ENCODE peak calls at places on chromosomes 3 and 15, in four cellular contexts. Z, Q, K and P are unnamed samples. For H3K9me3, the result is how much of the 10 kb centered on the place peaks cover.

GRCh38 chr3:181534881-181535280 is 176.8 kb upstream of the SOX2 start:
- DNase-seq in Z (no peak), Q (no peak), K (no peak), P (no peak)

GRCh38 chr3:114900908-114901307 is 246.2 kb downstream of the ZBTB20 start:
- DNase-seq in Z (no peak), Q (no peak), K (no peak), P (no peak)

GRCh38 chr3:111761309-111761795 is 97.7 kb upstream of the PHLDB2 start:
- DNase-seq in Z (no peak), Q (no peak), K (no peak), P (no peak)

GRCh38 chr3:141656771-141657170 is 81.3 kb upstream of the RNF7 start:
- DNase-seq in Z (no peak), Q (no peak), K (no peak), P (no peak)

GRCh38 chr3:154885016-154885415 is 195.1 kb upstream of the MME start:
- DNase-seq in Z (no peak), Q (no peak), K (no peak), P (no peak)

GRCh38 chr3:61681636-61682035 is 120.3 kb downstream of the PTPRG start:
- DNase-seq in Z (no peak), Q (no peak), K (no peak), P (no peak)

GRCh38 chr15:61116830-61117229 is 112.3 kb downstream of the RORA start:
- DNase-seq in Z (no peak), Q (no peak), K (no peak), P (no peak)

GRCh38 chr3:56042326-56042951 is 425.8 kb downstream of the ERC2 start:
- DNase-seq in Z (no peak), Q (peak), K (no peak), P (no peak)

GRCh38 chr3:71703796-71704195 is 21.4 kb downstream of the EIF4E3 start:
- DNase-seq in Z (no peak), Q (no peak), K (no peak), P (no peak)

GRCh38 chr3:12991861-12992281 is 81.4 kb downstream of the IQSEC1 start:
- DNase-seq in Z (no peak), Q (no peak), K (peak), P (no peak)

GRCh38 chr3:170033489-170033888 is 4.3 kb upstream of the GPR160 start:
- DNase-seq in Z (no peak), Q (no peak), K (no peak), P (no peak)

GRCh38 chr3:64650096-64650622 is 37.6 kb downstream of the ADAMTS9 start:
- DNase-seq in Z (no peak), Q (no peak), K (no peak), P (no peak)

GRCh38 chr3:151837057-151837456 is 23.1 kb downstream of the AADAC start:
- DNase-seq in Z (no peak), Q (peak), K (no peak), P (no peak)

GRCh38 chr15:26171266-26171665 is 308.1 kb upstream of the ATP10A start:
- DNase-seq in Z (no peak), Q (no peak), K (no peak), P (no peak)

GRCh38 chr15:29570121-29570930 is 251.9 kb downstream of the TJP1 start:
- DNase-seq in Z (no peak), Q (no peak), K (no peak), P (no peak)

GRCh38 chr15:87762110-87762509 is 494.4 kb downstream of the NTRK3 start:
- DNase-seq in Z (no peak), Q (no peak), K (no peak), P (no peak)

GRCh38 chr3:64484289-64484992 is 203.4 kb downstream of the ADAMTS9 start:
- DNase-seq in Z (peak), Q (peak), K (peak), P (peak)

DNA sequence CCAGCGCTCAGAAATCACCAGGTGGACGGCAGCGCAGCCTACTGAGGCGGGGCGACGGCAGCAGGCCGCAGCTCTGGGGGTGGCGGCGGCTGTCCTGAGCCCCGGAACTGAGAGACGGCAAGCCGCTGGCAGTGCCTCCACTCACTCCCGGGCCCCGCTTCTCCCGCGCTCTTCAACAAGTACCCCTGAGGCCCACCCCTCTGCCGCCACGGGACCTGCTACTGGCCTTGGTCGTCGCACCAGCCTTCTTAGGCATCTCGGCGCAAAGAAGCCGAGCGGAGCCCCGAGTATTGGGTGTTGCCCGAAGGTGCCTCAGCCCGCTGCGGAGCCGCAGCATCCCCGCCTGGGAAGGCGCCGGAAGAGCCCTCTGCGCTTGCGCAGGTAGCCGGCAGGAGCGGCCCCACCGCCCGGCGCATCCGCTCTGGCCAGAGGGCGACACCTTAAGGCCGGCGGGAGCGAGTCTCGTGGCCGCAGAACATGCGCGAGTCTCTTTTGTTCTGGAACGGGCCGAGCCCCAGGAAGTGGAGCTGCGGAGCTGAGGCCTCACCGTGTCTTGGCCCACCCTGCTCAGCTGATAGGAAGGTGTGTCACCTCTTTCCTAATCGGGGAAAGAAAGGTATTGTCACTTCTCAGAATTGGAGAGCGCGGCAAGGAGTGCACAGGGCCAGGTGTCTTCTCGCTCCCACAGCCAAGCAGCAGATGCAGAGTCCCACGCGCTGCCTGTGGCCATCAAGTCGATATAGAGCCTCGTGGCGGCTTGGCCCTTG is at the start of gene C15orf40:
- DNase-seq in Z (peak), Q (peak), K (peak), P (peak)
- H3K27ac ChIP-seq in Z (peak), Q (peak), K (peak), P (peak)

GRCh38 chr15:83720466-83720865 is 66.5 kb downstream of the ADAMTSL3 start:
- DNase-seq in Z (no peak), Q (no peak), K (no peak), P (no peak)
- TF ChIP-seq EP300 in Z (no peak), Q (no peak), K (no peak), P (no peak)

DNA sequence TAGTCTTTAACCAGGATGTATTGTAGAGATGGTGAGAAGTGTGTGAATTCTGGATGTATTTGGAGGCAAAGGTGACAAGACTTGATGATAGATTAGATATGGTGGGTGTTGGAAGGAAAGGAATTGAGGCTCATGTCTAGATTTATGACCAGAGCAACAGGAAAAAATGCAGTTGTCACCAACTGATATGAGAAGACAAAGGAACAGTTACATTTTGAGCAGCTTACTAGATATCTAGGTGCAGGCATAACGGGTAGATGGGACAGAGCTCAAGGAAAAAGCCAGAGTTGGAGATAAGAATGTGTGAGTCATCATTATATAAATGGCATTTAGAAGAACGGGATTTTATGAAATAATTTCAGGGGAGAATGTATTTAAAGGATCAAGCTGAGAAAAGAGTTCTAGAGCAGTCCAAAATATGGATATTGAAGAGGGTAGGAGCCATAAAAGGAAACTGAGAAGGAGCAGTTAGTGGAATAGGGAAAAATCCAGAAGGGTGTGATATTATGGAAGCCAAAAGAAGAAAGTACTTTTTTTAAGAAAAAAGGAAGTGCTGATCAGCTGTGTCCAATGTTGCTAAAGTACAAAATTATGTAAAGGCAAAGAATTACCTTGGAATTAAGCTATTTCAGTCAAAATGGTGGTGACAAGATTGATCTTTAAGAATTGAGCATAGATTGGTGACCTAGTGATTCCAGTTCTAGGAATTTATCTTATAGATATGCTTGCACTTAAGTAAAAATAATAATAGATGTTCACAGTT is 262.5 kb downstream of the CGGBP1 start:
- DNase-seq in Z (no peak), Q (peak), K (no peak), P (no peak)
- H3K9me3 ChIP-seq in Z (under half), Q (under half), K (under half), P (under half)

GRCh38 chr3:44105571-44105970 is 136.1 kb upstream of the TOPAZ1 start:
- DNase-seq in Z (no peak), Q (no peak), K (no peak), P (no peak)
- H3K27ac ChIP-seq in Z (no peak), Q (no peak), K (no peak), P (no peak)

GRCh38 chr15:100758554-100758953 is 121.1 kb upstream of the ALDH1A3 start:
- DNase-seq in Z (no peak), Q (no peak), K (no peak), P (no peak)

GRCh38 chr15:100760357-100760903 is 119.2 kb upstream of the ALDH1A3 start:
- DNase-seq in Z (no peak), Q (peak), K (no peak), P (no peak)

GRCh38 chr15:100761253-100761935 is 118.2 kb upstream of the ALDH1A3 start:
- DNase-seq in Z (no peak), Q (no peak), K (no peak), P (no peak)

GRCh38 chr15:100759116-100759515 is 120.5 kb upstream of the ALDH1A3 start:
- DNase-seq in Z (no peak), Q (no peak), K (no peak), P (no peak)

GRCh38 chr15:100759698-100760356 is 119.8 kb upstream of the ALDH1A3 start:
- DNase-seq in Z (no peak), Q (no peak), K (no peak), P (no peak)
- TF ChIP-seq EP300 in Z (no peak), Q (no peak), K (no peak), P (no peak)

GRCh38 chr3:129769616-129770015 is 123.9 kb downstream of the TMCC1 start:
- DNase-seq in Z (no peak), Q (no peak), K (no peak), P (no peak)
- H3K9me3 ChIP-seq in Z (under half), Q (under half), K (under half), P (under half)

DNA sequence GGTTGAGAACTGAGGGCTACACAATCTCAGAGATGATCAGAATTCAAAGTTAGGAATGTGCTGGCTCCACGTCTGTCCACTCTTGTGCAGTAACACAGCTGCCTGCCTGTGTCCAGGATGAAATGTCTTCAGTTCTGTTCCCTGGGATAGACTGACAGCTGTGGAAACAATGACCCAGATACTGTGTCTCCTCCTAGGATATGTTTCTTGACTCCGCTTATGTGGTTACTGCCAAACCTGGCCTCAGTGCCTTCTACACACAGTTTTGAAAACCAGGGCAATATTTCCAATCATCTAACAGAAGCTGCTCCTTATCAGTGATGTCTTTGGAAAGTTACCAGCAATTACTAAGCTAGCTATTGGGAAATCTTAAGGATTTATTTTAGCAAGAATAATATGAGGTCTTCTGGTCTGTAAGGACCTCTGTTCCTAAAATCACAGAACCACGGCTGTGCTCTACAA is 67.6 kb downstream of the NOX5 start:
- DNase-seq in Z (no peak), Q (no peak), K (no peak), P (no peak)
- H3K27ac ChIP-seq in Z (peak), Q (no peak), K (peak), P (no peak)

GRCh38 chr3:66705071-66705470 is 204.2 kb upstream of the LRIG1 start:
- DNase-seq in Z (no peak), Q (no peak), K (no peak), P (no peak)

GRCh38 chr3:66712210-66712609 is 211.4 kb upstream of the LRIG1 start:
- DNase-seq in Z (no peak), Q (no peak), K (no peak), P (no peak)

DNA sequence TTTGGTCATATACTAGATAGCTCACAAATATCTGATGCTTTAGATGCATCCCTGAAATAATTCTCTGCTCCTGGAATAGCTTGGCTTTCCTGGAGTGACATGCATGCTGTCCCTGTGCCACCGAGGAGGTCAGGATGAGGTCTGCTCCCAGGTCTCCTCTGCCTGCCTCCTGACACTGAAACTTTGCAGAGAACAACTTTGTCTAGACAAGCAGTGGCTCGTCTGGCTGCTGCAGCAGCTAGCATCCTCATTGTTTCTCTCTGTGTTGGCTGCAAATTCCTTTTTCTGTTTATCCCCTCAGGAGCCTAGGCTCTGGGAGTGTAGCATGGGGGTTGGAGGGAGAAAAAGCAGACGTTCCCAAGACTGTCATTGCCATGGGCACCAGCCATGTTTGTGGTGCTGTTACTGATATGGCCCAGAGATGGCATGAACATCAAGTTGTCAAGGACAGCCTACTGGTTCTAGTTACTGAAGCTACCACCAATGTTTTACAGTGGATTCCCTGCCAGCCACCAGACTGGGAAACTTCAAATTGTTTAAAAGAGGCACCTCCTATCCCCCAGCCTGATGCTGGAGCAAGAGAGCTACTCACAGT is 208.7 kb upstream of the LRIG1 start:
- DNase-seq in Z (no peak), Q (no peak), K (no peak), P (no peak)
- TF ChIP-seq EP300 in Z (no peak), Q (no peak), K (no peak), P (no peak)